ENCODE peak calls at places on chromosomes 7 and 10, in eight cellular contexts. E, O, N, A, Y, J, I and H are unnamed samples.
A peak's percentile ranks its signal among the peaks of the same experiment; 100 is the strongest.

GRCh38 chr10:74290703-74291102 is 139.7 kb downstream of the ADK start:
- DNase-seq in E (no peak), O (no peak), N (no peak), A (no peak), Y (no peak), J (no peak), I (peak; percentile 81), H (no peak)

GRCh38 chr7:21253740-21254687 is 173.9 kb upstream of the SP4 start:
- DNase-seq in E (peak; percentile 51), O (peak; percentile 55), N (no peak), A (peak; percentile 76), Y (peak; percentile 83), J (no peak), I (peak; percentile 31), H (peak; percentile 64)

GRCh38 chr7:111112439-111112838 is 21.5 kb downstream of the LRRN3 start:
- DNase-seq in E (no peak), O (no peak), N (no peak), A (no peak), Y (no peak), J (no peak), I (no peak), H (no peak)

GRCh38 chr7:70029993-70030392 is 431.7 kb downstream of the AUTS2 start:
- DNase-seq in E (no peak), O (no peak), N (no peak), A (no peak), Y (no peak), J (no peak), I (no peak), H (no peak)

GRCh38 chr10:43114743-43115611 is 23.3 kb upstream of the CSGALNACT2 start:
- DNase-seq in E (no peak), O (no peak), N (no peak), A (no peak), Y (no peak), J (no peak), I (peak; percentile 23), H (no peak)

GRCh38 chr7:16268821-16269768 is 152.2 kb downstream of the CRPPA start:
- DNase-seq in E (peak; percentile 98), O (no peak), N (no peak), A (no peak), Y (no peak), J (no peak), I (peak; percentile 79), H (no peak)

GRCh38 chr10:11270135-11270857 is 252.6 kb downstream of the CELF2 start:
- DNase-seq in E (peak; percentile 64), O (peak; percentile 85), N (peak; percentile 92), A (peak; percentile 81), Y (peak; percentile 21), J (peak; percentile 79), I (peak; percentile 31), H (peak; percentile 69)

GRCh38 chr7:25831901-25832411 is 320.0 kb upstream of the NFE2L3 start:
- DNase-seq in E (no peak), O (no peak), N (no peak), A (no peak), Y (no peak), J (no peak), I (peak; percentile 31), H (no peak)

GRCh38 chr7:158024351-158024715 is 563.3 kb downstream of the PTPRN2 start:
- DNase-seq in E (no peak), O (no peak), N (peak; percentile 49), A (no peak), Y (no peak), J (no peak), I (no peak), H (no peak)

GRCh38 chr10:60878224-60878623 is 65.8 kb downstream of the RHOBTB1 start:
- DNase-seq in E (no peak), O (no peak), N (no peak), A (no peak), Y (no peak), J (no peak), I (no peak), H (no peak)

GRCh38 chr7:143408686-143409551 is at the start of gene EPHA1:
- DNase-seq in E (no peak), O (peak; percentile 61), N (peak; percentile 83), A (peak; percentile 50), Y (peak; percentile 40), J (no peak), I (no peak), H (peak; percentile 65)

GRCh38 chr10:48910557-48910956 is 29.1 kb downstream of the LRRC18 start:
- DNase-seq in E (no peak), O (no peak), N (no peak), A (no peak), Y (no peak), J (peak; percentile 10), I (no peak), H (no peak)

GRCh38 chr7:14095233-14095950 is 105.9 kb upstream of the ETV1 start:
- DNase-seq in E (no peak), O (no peak), N (no peak), A (no peak), Y (no peak), J (no peak), I (no peak), H (no peak)

GRCh38 chr7:106009511-106010226 is 46.6 kb downstream of the CDHR3 start:
- DNase-seq in E (peak; percentile 71), O (peak; percentile 87), N (peak; percentile 96), A (peak; percentile 95), Y (peak; percentile 84), J (peak; percentile 82), I (peak; percentile 97), H (peak; percentile 84)

GRCh38 chr7:112938895-112939588 is 147.6 kb downstream of the GPR85 start:
- DNase-seq in E (peak; percentile 69), O (peak; percentile 44), N (peak; percentile 85), A (peak; percentile 20), Y (no peak), J (peak; percentile 55), I (peak; percentile 14), H (peak; percentile 60)

GRCh38 chr7:107220356-107220755 is 51.6 kb downstream of the HBP1 start:
- DNase-seq in E (no peak), O (no peak), N (no peak), A (no peak), Y (no peak), J (no peak), I (no peak), H (no peak)

GRCh38 chr7:150357771-150358427 is 10.7 kb upstream of the REPIN1 start:
- DNase-seq in E (no peak), O (no peak), N (no peak), A (no peak), Y (no peak), J (no peak), I (no peak), H (no peak)

GRCh38 chr10:69344591-69345244 is 66.4 kb downstream of the HK1 start:
- DNase-seq in E (peak; percentile 67), O (no peak), N (no peak), A (no peak), Y (peak; percentile 6), J (no peak), I (no peak), H (peak; percentile 56)

GRCh38 chr7:95897557-95898183 is 125.3 kb downstream of the DYNC1I1 start:
- DNase-seq in E (no peak), O (no peak), N (no peak), A (no peak), Y (peak; percentile 83), J (no peak), I (no peak), H (no peak)

GRCh38 chr7:47576031-47576908 is 5.6 kb downstream of the TNS3 start:
- DNase-seq in E (no peak), O (no peak), N (no peak), A (no peak), Y (no peak), J (no peak), I (no peak), H (no peak)

GRCh38 chr7:36216063-36216684 is 63.1 kb downstream of the EEPD1 start:
- DNase-seq in E (no peak), O (no peak), N (no peak), A (no peak), Y (no peak), J (no peak), I (peak; percentile 59), H (no peak)

GRCh38 chr10:101308051-101308450 is 45.9 kb upstream of the BTRC start:
- DNase-seq in E (no peak), O (no peak), N (no peak), A (no peak), Y (no peak), J (no peak), I (no peak), H (no peak)

GRCh38 chr7:126948664-126949063 is 304.1 kb downstream of the GRM8 start:
- DNase-seq in E (no peak), O (no peak), N (no peak), A (no peak), Y (no peak), J (no peak), I (no peak), H (no peak)

GRCh38 chr7:64614812-64615211 is 51.1 kb upstream of the ZNF107 start:
- DNase-seq in E (no peak), O (no peak), N (no peak), A (no peak), Y (no peak), J (no peak), I (no peak), H (no peak)

GRCh38 chr10:89684604-89685003 is 16.8 kb upstream of the KIF20B start:
- DNase-seq in E (no peak), O (no peak), N (no peak), A (no peak), Y (no peak), J (no peak), I (peak; percentile 65), H (no peak)

GRCh38 chr7:155215576-155216325 is 81.9 kb upstream of the INSIG1 start:
- DNase-seq in E (no peak), O (no peak), N (no peak), A (no peak), Y (no peak), J (no peak), I (no peak), H (no peak)

GRCh38 chr10:13860886-13861285 is 274.1 kb downstream of the PRPF18 start:
- DNase-seq in E (no peak), O (no peak), N (no peak), A (no peak), Y (no peak), J (no peak), I (no peak), H (no peak)

GRCh38 chr7:44324204-44325126 is 929 bp downstream of the CAMK2B start:
- DNase-seq in E (no peak), O (peak; percentile 27), N (no peak), A (peak; percentile 17), Y (peak; percentile 78), J (no peak), I (no peak), H (no peak)